ENCODE peak calls at places on chromosome 11, in six cellular contexts. B is thoracic aorta, K is tibial nerve, I is activated B cell treated with CpG ODN at 0.5 μM for 24 hours, P is adrenal gland, Q is stomach. O is an unnamed sample.

GRCh38 chr11:65944191-65944590 is 1.1 kb upstream of the TSGA10IP start:
- DNase-seq in I (no peak), P (no peak), B (no peak), K (no peak), Q (no peak), O (no peak)

GRCh38 chr11:73334244-73335203 is 26.4 kb downstream of the ARHGEF17 start:
- DNase-seq in K (peak), I (no peak), Q (peak), P (peak), B (peak), O (peak)

GRCh38 chr11:123694551-123694950 is 40.1 kb upstream of the SCN3B start:
- DNase-seq in Q (no peak), I (no peak), P (no peak), B (no peak), K (no peak), O (peak)

GRCh38 chr11:126410649-126411048 is 55.2 kb downstream of the ST3GAL4 start:
- DNase-seq in P (no peak), B (no peak), I (no peak), K (peak), Q (no peak), O (peak)

GRCh38 chr11:19838994-19839768 is 126.5 kb downstream of the NAV2 start:
- DNase-seq in P (no peak), Q (no peak), B (no peak), I (no peak), K (no peak), O (no peak)

GRCh38 chr11:76770642-76771445 is 12.3 kb upstream of the TSKU start:
- DNase-seq in B (no peak), I (no peak), P (no peak), Q (peak), K (peak), O (peak)

GRCh38 chr11:93000511-93001476 is 31.3 kb downstream of the MTNR1B start:
- DNase-seq in P (peak), B (no peak), K (no peak), Q (no peak), I (no peak), O (peak)

GRCh38 chr11:118662401-118663271 is 16.8 kb downstream of the TREH start:
- DNase-seq in B (no peak), Q (no peak), I (no peak), P (no peak), K (no peak), O (no peak)

GRCh38 chr11:82089426-82089825 is 644.2 kb downstream of the FAM181B start:
- DNase-seq in P (no peak), I (no peak), B (no peak), Q (no peak), K (no peak), O (no peak)

GRCh38 chr11:71080239-71081097 is 171.9 kb downstream of the SHANK2 start:
- DNase-seq in K (peak), I (no peak), B (no peak), P (peak), Q (peak), O (peak)

GRCh38 chr11:34480339-34480738 is 33.3 kb downstream of the ELF5 start:
- DNase-seq in I (no peak), B (no peak), P (no peak), K (no peak), Q (no peak), O (no peak)

GRCh38 chr11:76278526-76278925 is 72.2 kb upstream of the WNT11 start:
- DNase-seq in P (no peak), B (no peak), I (no peak), K (no peak), Q (no peak), O (no peak)

GRCh38 chr11:68583047-68583446 is 101.3 kb upstream of the GAL start:
- DNase-seq in P (no peak), I (no peak), K (no peak), B (no peak), Q (no peak), O (no peak)

GRCh38 chr11:17742019-17742418 is 7.4 kb downstream of the KCNC1 start:
- DNase-seq in Q (no peak), I (no peak), K (no peak), B (no peak), P (no peak), O (no peak)

GRCh38 chr11:132610216-132610615 is 922.1 kb downstream of the OPCML start:
- DNase-seq in P (no peak), B (no peak), I (no peak), Q (no peak), K (no peak), O (no peak)

GRCh38 chr11:72069787-72070251 is 10.5 kb downstream of the NUMA1 start:
- DNase-seq in P (peak), I (no peak), B (peak), Q (peak), K (peak), O (peak)

GRCh38 chr11:5620606-5621521 is 3.9 kb upstream of the TRIM34 start:
- DNase-seq in K (no peak), I (no peak), P (no peak), B (no peak), Q (no peak), O (peak)

GRCh38 chr11:78313181-78313788 is 104.3 kb downstream of the GAB2 start:
- DNase-seq in B (no peak), Q (peak), I (no peak), K (no peak), P (peak), O (peak)

GRCh38 chr11:123286761-123287160 is 91.7 kb upstream of the CLMP start:
- DNase-seq in K (no peak), I (no peak), Q (no peak), P (no peak), B (no peak), O (no peak)

GRCh38 chr11:129895126-129896041 is at the start of gene NFRKB:
- DNase-seq in Q (peak), K (peak), P (peak), I (peak), B (peak), O (peak)

GRCh38 chr11:84886344-84886743 is 740.8 kb downstream of the DLG2 start:
- DNase-seq in B (no peak), Q (no peak), P (no peak), K (no peak), I (no peak), O (no peak)

GRCh38 chr11:64339754-64340408 is at the start of gene CCDC88B:
- DNase-seq in I (peak), B (no peak), Q (peak), K (no peak), P (no peak), O (no peak)

GRCh38 chr11:255176-255575 is 18.4 kb downstream of the PSMD13 start:
- DNase-seq in K (no peak), B (no peak), P (no peak), I (no peak), Q (no peak), O (no peak)

GRCh38 chr11:45933131-45933821 is 10.8 kb downstream of the LARGE2 start:
- DNase-seq in Q (peak), I (peak), B (no peak), K (no peak), P (peak), O (no peak)

GRCh38 chr11:118898400-118899295 is 15.0 kb downstream of the CXCR5 start:
- DNase-seq in K (no peak), Q (no peak), B (no peak), I (no peak), P (no peak), O (no peak)

GRCh38 chr11:84398017-84398626 is 1112.0 kb upstream of the CCDC90B start:
- DNase-seq in Q (no peak), I (no peak), K (no peak), B (no peak), P (peak), O (no peak)

GRCh38 chr11:101881586-101881985 is 33.2 kb upstream of the CEP126 start:
- DNase-seq in I (no peak), Q (no peak), K (no peak), B (no peak), P (no peak), O (no peak)

GRCh38 chr11:76889414-76889975 is 28.8 kb downstream of the ACER3 start:
- DNase-seq in K (no peak), B (no peak), P (no peak), I (no peak), Q (no peak), O (no peak)

GRCh38 chr11:110935018-110935640 is 222.9 kb upstream of the ARHGAP20 start:
- DNase-seq in Q (no peak), I (no peak), B (no peak), P (no peak), K (no peak), O (no peak)

GRCh38 chr11:64100345-64100744 is 64.6 kb downstream of the FLRT1 start:
- DNase-seq in P (no peak), K (no peak), B (no peak), Q (no peak), I (no peak), O (no peak)

GRCh38 chr11:113789675-113790320 is 10.2 kb downstream of the CLDN25 start:
- DNase-seq in Q (no peak), I (no peak), K (no peak), B (no peak), P (no peak), O (no peak)
- TF ChIP-seq CTCF in Q (no peak), I (no peak), K (no peak), B (no peak), P (no peak), O (no peak)

DNA sequence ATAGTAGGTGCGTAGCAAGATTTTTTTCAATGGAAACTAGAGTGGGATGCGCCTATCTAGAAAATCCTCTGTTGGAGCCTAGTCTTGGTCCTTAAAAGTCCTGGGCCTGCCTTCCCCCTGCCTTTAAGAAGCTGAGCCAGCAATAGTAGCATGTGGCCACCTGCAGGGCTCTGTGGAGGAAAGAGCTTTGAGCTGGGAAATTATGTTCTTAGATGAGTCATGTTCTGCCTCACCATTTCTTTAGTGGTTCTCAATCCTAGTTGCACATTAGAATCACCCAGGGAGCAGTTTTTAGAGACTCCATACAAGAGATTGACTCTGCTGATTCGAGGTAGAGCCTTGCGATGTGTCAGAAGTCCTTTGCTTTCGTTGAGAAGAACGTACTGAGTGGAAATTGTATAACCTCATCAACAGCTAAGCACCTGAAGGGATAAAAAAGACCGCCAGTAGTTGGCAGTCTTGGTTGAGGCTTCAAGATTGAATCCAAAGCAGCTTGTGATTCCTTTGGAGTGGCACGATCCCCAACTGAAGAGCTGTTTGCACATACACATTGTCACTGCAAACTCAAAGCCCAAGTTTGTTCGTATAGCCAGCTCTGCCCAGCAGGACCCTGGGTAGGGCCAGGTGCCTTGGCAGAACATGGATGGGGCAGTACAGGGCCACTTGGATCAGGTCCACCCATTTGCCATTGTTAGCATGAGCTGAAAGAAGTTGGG is 133.3 kb downstream of the COMMD9 start:
- DNase-seq in B (no peak), K (no peak), I (no peak), Q (no peak), P (no peak), O (no peak)
- TF ChIP-seq CTCF in B (no peak), K (no peak), I (no peak), Q (no peak), P (no peak), O (no peak)

GRCh38 chr11:95968585-95968984 is 44.7 kb upstream of the MTMR2 start:
- DNase-seq in K (no peak), Q (no peak), B (no peak), P (no peak), I (no peak), O (no peak)
- TF ChIP-seq CTCF in K (no peak), Q (no peak), B (no peak), P (peak), I (no peak), O (peak)

GRCh38 chr11:23539556-23539955 is 679.3 kb upstream of the CCDC179 start:
- DNase-seq in I (no peak), P (no peak), Q (no peak), B (no peak), K (no peak), O (no peak)

GRCh38 chr11:23540101-23540561 is 679.9 kb upstream of the CCDC179 start:
- DNase-seq in I (no peak), B (no peak), K (no peak), Q (no peak), P (no peak), O (no peak)

GRCh38 chr11:23543651-23544216 is 683.5 kb upstream of the CCDC179 start:
- DNase-seq in K (no peak), Q (no peak), I (no peak), P (no peak), B (no peak), O (no peak)

GRCh38 chr11:23542816-23543215 is 682.5 kb upstream of the CCDC179 start:
- DNase-seq in B (no peak), I (no peak), Q (no peak), K (no peak), P (no peak), O (no peak)

DNA sequence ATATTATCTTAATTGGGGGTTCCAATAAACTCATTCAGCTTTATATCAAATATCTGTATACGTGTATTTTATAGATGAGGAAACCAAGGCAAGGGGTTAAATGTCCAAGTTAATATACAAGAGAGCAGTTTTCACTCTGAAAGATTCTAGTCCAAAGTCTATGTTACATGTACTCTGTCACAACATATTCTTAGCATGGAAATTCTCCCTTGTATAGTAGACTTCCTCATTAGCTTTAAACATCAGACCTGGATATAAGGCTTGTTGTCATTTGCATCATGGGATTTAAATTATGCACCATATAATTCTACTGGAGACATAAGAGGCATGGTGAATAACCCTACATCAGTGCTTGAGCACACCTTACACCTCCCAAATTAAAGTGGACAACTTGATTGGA is 681.9 kb upstream of the CCDC179 start:
- DNase-seq in I (no peak), B (no peak), K (no peak), P (no peak), Q (no peak), O (no peak)
- TF ChIP-seq CTCF in I (no peak), B (no peak), K (no peak), P (no peak), Q (no peak), O (no peak)

GRCh38 chr11:44024977-44025376 is 22.8 kb upstream of the ACCSL start:
- DNase-seq in Q (no peak), B (no peak), K (no peak), P (no peak), I (no peak), O (no peak)
- TF ChIP-seq CTCF in Q (no peak), B (no peak), K (no peak), P (no peak), I (no peak), O (no peak)